ENCODE peak calls at places on chromosomes 11 and 22, in nine cellular contexts. T, W, V, H, G, K, J, C and F are unnamed samples.

GRCh38 chr11:79087238-79087956 is 353.4 kb downstream of the TENM4 start:
- DNase-seq in C (no peak), W (no peak), K (no peak), G (no peak), V (peak; percentile 20), H (no peak), J (peak; percentile 62), T (no peak), F (no peak)

GRCh38 chr11:91243630-91244029 is 981.0 kb upstream of the FAT3 start:
- DNase-seq in W (no peak), K (no peak), T (no peak), V (no peak), J (no peak), G (no peak), H (no peak), C (no peak), F (no peak)

GRCh38 chr22:41799486-41800347 is 762 bp upstream of the CCDC134 start:
- DNase-seq in V (peak; percentile 30), T (peak; percentile 50), G (peak; percentile 39), H (peak; percentile 26), K (peak; percentile 66), J (no peak), C (peak; percentile 59), W (peak; percentile 29), F (no peak)

GRCh38 chr11:93099811-93100210 is 98.0 kb downstream of the SLC36A4 start:
- DNase-seq in W (no peak), V (no peak), T (no peak), K (no peak), G (no peak), H (no peak), C (no peak), J (peak; percentile 77), F (no peak)

GRCh38 chr11:15113381-15113780 is 1.3 kb upstream of the INSC start:
- DNase-seq in K (peak; percentile 83), C (no peak), J (no peak), T (no peak), H (no peak), G (no peak), W (peak; percentile 37), V (no peak), F (no peak)

GRCh38 chr11:111120221-111120620 is 125.3 kb upstream of the POU2AF2 start:
- DNase-seq in K (no peak), W (no peak), G (no peak), T (no peak), H (peak; percentile 27), V (no peak), C (no peak), J (no peak), F (no peak)

GRCh38 chr11:35486446-35486845 is 39.0 kb downstream of the PAMR1 start:
- DNase-seq in W (no peak), V (no peak), K (no peak), T (no peak), C (no peak), H (no peak), G (no peak), J (no peak), F (no peak)

GRCh38 chr22:24428751-24429410 is 1.5 kb downstream of the ADORA2A start:
- DNase-seq in V (no peak), C (peak; percentile 26), W (no peak), G (no peak), H (peak; percentile 3), K (no peak), T (no peak), J (no peak), F (no peak)

GRCh38 chr11:134460881-134461280 is 48.8 kb upstream of the B3GAT1 start:
- DNase-seq in H (no peak), C (no peak), W (no peak), G (no peak), J (no peak), K (no peak), V (no peak), T (no peak), F (no peak)

GRCh38 chr22:29156507-29156906 is 49.2 kb upstream of the EMID1 start:
- DNase-seq in J (peak; percentile 5), H (no peak), T (no peak), W (no peak), G (peak; percentile 44), K (peak; percentile 40), V (no peak), C (no peak), F (no peak)

GRCh38 chr22:19114984-19115552 is 7.1 kb downstream of the DGCR2 start:
- DNase-seq in G (no peak), V (no peak), C (no peak), K (peak; percentile 36), H (no peak), J (no peak), T (no peak), W (no peak), F (no peak)

GRCh38 chr22:19118601-19118880 is 3.7 kb downstream of the DGCR2 start:
- DNase-seq in V (no peak), T (no peak), K (no peak), C (no peak), H (no peak), J (no peak), W (no peak), G (no peak), F (no peak)

GRCh38 chr22:19117111-19117512 is 5.1 kb downstream of the DGCR2 start:
- DNase-seq in G (peak; percentile 87), H (no peak), T (no peak), J (no peak), W (peak; percentile 52), K (peak; percentile 65), V (peak; percentile 46), C (no peak), F (no peak)

GRCh38 chr22:19113429-19113828 is 8.8 kb downstream of the DGCR2 start:
- DNase-seq in J (no peak), V (no peak), W (no peak), G (no peak), T (no peak), K (peak; percentile 11), H (no peak), C (no peak), F (no peak)

GRCh38 chr22:19115628-19116027 is 6.6 kb downstream of the DGCR2 start:
- DNase-seq in C (no peak), K (no peak), H (no peak), V (no peak), T (no peak), W (no peak), J (no peak), G (no peak), F (no peak)
- TF ChIP-seq CTCF in C (no peak), K (no peak), H (no peak), V (no peak), T (peak; percentile 16), W (no peak), J (peak; percentile 13), G (peak; percentile 54), F (no peak)

DNA sequence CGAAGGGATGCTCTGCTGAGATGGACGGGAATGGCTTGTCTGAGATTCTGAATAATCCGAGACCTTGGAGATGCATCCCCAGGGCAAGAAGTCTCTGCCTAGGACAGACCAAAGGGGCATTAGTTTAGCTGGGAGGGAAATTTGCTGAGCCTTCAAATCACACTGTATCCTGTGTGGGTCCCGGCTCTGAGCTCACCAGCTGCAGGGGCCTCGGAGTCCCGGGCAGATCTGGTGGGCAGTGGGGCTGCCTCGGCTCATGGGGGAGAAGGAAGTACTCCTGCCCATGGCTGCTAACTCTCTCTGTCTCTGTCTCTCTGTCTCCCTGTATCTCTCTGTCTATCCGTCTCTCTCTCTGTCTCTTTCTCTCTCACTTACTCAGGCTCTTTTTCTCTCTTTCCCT is 522.4 kb downstream of the TBC1D22A start:
- DNase-seq in V (no peak), W (no peak), H (no peak), J (no peak), K (no peak), C (no peak), G (no peak), T (no peak), F (no peak)
- H3K9me3 ChIP-seq in V (no peaks in the 10 kb centered on the region), W (no peaks in the 10 kb centered on the region), H (no peaks in the 10 kb centered on the region), J (peaks cover 4% of the 10 kb centered on the region), K (no peaks in the 10 kb centered on the region), C (no peaks in the 10 kb centered on the region), G (no peaks in the 10 kb centered on the region), T (no peaks in the 10 kb centered on the region), F (no peaks in the 10 kb centered on the region)

GRCh38 chr11:61656347-61657077 is 23.7 kb upstream of the DAGLA start:
- DNase-seq in C (no peak), V (no peak), G (no peak), H (no peak), W (no peak), K (no peak), T (no peak), J (no peak), F (no peak)

GRCh38 chr11:61657566-61657965 is 22.6 kb upstream of the DAGLA start:
- DNase-seq in K (no peak), V (peak; percentile 77), H (no peak), C (no peak), J (no peak), T (no peak), W (no peak), G (no peak), F (no peak)

GRCh38 chr11:61650781-61651571 is 29.2 kb upstream of the DAGLA start:
- DNase-seq in W (peak; percentile 63), V (peak; percentile 77), J (no peak), G (no peak), T (peak; percentile 62), H (no peak), C (no peak), K (no peak), F (no peak)

GRCh38 chr11:61652135-61652534 is 28.1 kb upstream of the DAGLA start:
- DNase-seq in J (no peak), W (peak; percentile 53), C (no peak), H (no peak), V (no peak), T (no peak), G (no peak), K (no peak), F (no peak)

DNA sequence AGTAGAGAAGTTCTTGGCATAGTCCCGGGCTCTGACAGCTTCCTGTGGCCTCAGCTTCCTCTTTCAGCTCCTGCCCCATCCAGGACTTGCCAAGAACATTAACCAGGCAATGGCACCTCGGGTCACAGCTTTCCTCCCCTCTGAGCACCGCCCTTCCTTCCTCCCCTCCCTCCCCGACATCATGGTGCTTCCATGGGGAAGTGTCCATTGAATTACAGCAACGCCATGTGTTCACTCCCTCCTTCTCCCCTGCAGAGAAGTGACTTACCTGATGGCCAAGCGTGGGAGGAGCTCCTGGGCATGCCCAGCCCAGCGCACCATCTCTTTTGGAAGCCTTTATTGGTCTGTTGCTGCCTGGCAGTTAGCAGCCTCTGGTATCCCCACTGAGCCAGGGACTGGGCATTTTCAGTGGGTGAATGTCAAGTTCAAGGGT is 25.8 kb upstream of the DAGLA start:
- DNase-seq in W (peak; percentile 53), C (peak; percentile 63), H (peak; percentile 66), T (peak; percentile 66), G (no peak), J (no peak), K (peak; percentile 53), V (peak; percentile 59), F (no peak)
- H3K27ac ChIP-seq in W (peak overlapping the region; percentile 78), C (no peak overlapping the region), H (no peak overlapping the region), T (no peak overlapping the region), G (no peak overlapping the region), J (no peak overlapping the region), K (no peak overlapping the region), V (no peak overlapping the region), F (no peak overlapping the region)

DNA sequence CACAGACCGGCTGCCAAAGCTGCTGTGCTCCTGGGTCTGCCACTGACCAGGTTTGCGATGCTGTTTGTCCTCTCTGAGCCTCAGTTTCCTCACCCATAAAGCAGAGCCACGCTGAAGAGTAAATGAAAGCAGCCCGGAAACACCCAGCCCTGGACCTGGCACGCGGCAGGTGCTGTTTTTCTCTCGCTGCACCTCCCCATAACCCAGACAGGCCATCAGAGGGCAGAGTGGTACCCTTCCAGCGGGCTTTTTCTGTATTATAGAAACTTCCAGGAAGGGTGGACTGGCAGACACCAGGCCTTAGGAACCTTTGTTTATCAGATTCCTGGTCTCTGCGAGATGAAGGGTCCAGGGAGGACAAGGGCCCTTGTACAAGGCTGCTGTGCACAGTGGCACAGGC is 17.9 kb upstream of the FGF19 start:
- DNase-seq in W (no peak), J (no peak), V (peak; percentile 37), G (peak; percentile 20), T (no peak), C (no peak), K (no peak), H (no peak), F (no peak)
- TF ChIP-seq CTCF in W (no peak), J (peak; percentile 45), V (peak; percentile 13), G (peak; percentile 58), T (no peak), C (no peak), K (no peak), H (no peak), F (no peak)